ENCODE peak calls at places on chromosome 21, in five cellular contexts. M is endodermal cell, N is tibial artery, H is skeletal muscle cell, Z is uterus. A is an unnamed sample.

GRCh38 chr21:34774750-34775149 is 106.0 kb downstream of the CLIC6 start:
- DNase-seq in M (no peak), H (no peak), N (no peak), Z (no peak), A (no peak)

GRCh38 chr21:8994640-8995511 is 1526.5 kb upstream of the TPTE start:
- DNase-seq in M (no peak), H (no peak), N (no peak), Z (no peak), A (no peak)

GRCh38 chr21:35529141-35529863 is 480.2 kb upstream of the RUNX1 start:
- DNase-seq in Z (no peak), M (no peak), H (no peak), N (no peak), A (no peak)

GRCh38 chr21:34967509-34968289 is 81.4 kb downstream of the RUNX1 start:
- DNase-seq in M (no peak), H (no peak), N (no peak), Z (no peak), A (no peak)

GRCh38 chr21:34077888-34078287 is 4.5 kb downstream of the MRPS6 start:
- DNase-seq in Z (no peak), H (no peak), M (no peak), N (no peak), A (no peak)

GRCh38 chr21:35002879-35003722 is 46.0 kb downstream of the RUNX1 start:
- DNase-seq in M (no peak), N (no peak), Z (no peak), H (peak; percentile 89), A (peak; percentile 78)

GRCh38 chr21:34351786-34352241 is 12.0 kb upstream of the KCNE2 start:
- DNase-seq in Z (no peak), N (no peak), H (no peak), M (peak; percentile 58), A (no peak)

GRCh38 chr21:33265664-33266049 is 510 bp upstream of the IL10RB start:
- DNase-seq in N (peak; percentile 77), Z (no peak), M (peak; percentile 52), H (no peak), A (no peak)

GRCh38 chr21:37489553-37489952 is 123.0 kb downstream of the DYRK1A start:
- DNase-seq in M (no peak), Z (no peak), N (no peak), H (no peak), A (no peak)

GRCh38 chr21:36917487-36918158 is 48.8 kb downstream of the HLCS start:
- DNase-seq in Z (no peak), H (no peak), N (no peak), M (peak; percentile 81), A (no peak)

GRCh38 chr21:37445228-37445627 is 78.7 kb downstream of the DYRK1A start:
- DNase-seq in M (no peak), Z (peak; percentile 36), H (no peak), N (no peak), A (no peak)

GRCh38 chr21:31988492-31989285 is 115.9 kb downstream of the HUNK start:
- DNase-seq in H (no peak), Z (no peak), M (no peak), N (no peak), A (no peak)

GRCh38 chr21:33059319-33059894 is 10.5 kb upstream of the OLIG1 start:
- DNase-seq in N (no peak), M (no peak), H (no peak), Z (no peak), A (no peak)

GRCh38 chr21:36125513-36126121 is 9.3 kb upstream of the CBR3 start:
- DNase-seq in M (peak; percentile 79), H (no peak), N (no peak), Z (peak; percentile 59), A (peak; percentile 42)

DNA sequence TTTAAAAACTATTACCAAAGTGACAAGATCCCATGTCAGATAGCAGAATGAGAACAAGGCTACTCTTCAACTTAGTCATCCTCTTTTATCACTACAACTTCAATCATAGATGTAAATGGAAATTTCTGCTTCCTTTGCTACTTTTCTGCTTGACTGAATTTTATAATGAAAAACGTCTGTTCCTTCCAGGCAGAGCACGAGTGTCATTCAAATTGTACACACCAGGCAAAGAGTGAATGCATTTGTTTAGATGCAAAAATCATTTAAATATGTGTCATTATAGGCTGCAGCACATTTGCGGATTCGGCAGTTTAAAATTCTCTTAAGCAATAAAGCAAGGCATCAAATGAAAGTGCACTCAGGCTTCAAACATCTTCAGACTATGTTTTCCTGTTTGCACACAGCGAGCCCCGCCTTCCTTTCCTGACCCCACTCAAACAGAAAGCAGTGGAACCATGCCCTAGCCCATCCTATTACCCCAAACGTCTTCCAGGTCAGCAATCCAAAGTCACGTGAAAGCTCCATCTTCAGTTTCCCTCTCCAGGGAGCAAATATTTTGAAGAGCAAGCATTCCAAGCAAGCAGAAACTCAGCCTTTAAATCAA is 99.6 kb downstream of the APP start:
- DNase-seq in M (no peak), N (no peak), H (no peak), Z (peak; percentile 52), A (peak; percentile 24)
- H3K4me3 ChIP-seq in M (no peak overlapping the region), N (no peak overlapping the region), H (peak overlapping the region; percentile 13), Z (no peak overlapping the region), A (peak overlapping the region; percentile 0)

GRCh38 chr21:29085106-29085752 is 11.8 kb upstream of the CCT8 start:
- DNase-seq in N (no peak), Z (no peak), H (no peak), M (no peak), A (no peak)
- H3K4me3 ChIP-seq in N (no peak overlapping the region), Z (no peak overlapping the region), H (no peak overlapping the region), M (no peak overlapping the region), A (no peak overlapping the region)

DNA sequence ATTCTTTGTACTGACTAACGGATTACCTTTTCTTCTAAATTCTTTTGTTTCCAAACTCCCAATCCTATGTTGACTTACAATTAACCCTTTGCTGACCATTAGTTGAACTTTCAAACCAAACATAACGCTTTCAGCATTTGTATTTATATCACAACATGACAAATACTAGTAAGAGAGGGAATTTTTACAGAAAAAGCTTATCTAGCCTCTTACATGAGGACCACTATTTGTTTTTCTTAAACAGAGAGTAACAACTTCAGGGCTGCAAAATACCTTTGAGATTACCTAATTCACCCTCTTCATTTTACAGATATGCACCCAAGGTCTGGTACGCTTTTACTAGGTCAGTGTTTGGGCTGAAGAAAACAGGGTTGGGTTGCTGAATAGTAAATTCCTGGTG is 45.0 kb upstream of the CXADR start:
- DNase-seq in H (no peak), N (no peak), M (no peak), Z (no peak), A (no peak)
- H3K4me3 ChIP-seq in H (no peak overlapping the region), N (no peak overlapping the region), M (peak overlapping the region; percentile 70), Z (no peak overlapping the region), A (no peak overlapping the region)

GRCh38 chr21:46317710-46318463 is 5.8 kb downstream of the C21orf58 start:
- DNase-seq in M (peak; percentile 75), H (no peak), N (no peak), Z (no peak), A (no peak)

GRCh38 chr21:46322351-46323226 is 1.1 kb downstream of the C21orf58 start:
- DNase-seq in N (no peak), M (peak; percentile 58), Z (no peak), H (no peak), A (no peak)

GRCh38 chr21:46319192-46319591 is 4.5 kb downstream of the C21orf58 start:
- DNase-seq in H (no peak), Z (no peak), M (peak; percentile 45), N (no peak), A (no peak)

GRCh38 chr21:46318464-46318845 is 5.2 kb downstream of the C21orf58 start:
- DNase-seq in H (no peak), Z (no peak), N (no peak), M (no peak), A (no peak)

DNA sequence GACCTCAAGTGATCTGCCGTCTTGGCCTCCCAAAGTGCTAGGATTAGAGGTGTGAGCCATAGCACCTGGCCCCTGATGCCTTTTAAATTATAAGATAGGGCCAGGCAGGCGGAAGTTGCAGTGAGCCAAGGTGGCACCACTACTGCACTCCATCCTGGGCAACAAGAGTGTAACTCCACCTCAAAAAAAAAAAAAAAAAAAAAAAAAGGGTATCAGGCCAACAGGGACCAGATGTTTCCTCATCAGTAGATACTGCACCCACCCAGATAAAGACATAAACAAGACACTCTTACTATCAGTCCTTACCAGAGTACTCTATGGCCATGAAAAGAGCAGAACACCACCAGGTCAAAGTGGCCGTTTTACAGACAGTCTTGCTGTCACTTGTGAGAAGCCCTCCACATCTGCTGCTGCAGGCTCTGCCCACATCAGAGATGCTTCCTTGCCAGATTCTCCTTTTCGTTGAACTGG is 3.3 kb downstream of the C21orf58 start:
- DNase-seq in Z (no peak), H (no peak), N (no peak), M (no peak), A (no peak)
- H3K4me3 ChIP-seq in Z (no peak overlapping the region), H (no peak overlapping the region), N (no peak overlapping the region), M (peak overlapping the region; percentile 54), A (no peak overlapping the region)

DNA sequence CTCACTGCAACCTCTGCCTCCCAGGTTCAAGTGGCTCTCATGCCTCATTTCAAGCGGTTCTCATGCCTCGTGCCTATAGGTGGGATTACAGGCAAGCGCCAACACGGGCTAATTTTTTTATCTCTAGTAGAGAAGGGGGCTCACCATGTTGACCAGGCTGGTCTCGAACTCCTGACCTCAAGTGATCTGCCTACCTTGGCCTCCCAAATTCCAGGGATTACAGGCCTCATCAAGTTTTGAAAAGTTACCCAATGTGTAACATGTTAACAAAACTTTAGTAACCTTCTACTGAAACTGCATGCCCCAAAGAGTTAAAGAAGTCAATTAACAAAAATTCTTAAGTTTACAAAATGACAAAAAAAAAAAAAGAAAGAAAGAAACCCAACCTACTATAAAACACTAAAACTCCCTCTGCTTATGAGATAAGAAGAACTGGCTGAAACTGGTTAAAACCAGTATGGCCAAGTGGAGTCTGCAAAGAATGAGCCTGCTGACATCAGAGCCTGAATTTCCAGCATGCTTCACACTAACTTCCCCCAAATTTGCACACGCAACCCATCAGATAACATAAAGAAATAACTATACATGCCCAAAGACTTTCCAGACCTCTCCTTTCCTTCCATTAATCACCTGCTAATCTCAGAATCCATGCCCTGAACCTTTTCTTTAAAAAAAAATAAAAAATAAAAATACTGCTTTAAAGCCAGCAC is 25.5 kb upstream of the PSMG1 start:
- DNase-seq in M (no peak), Z (no peak), N (no peak), H (no peak), A (no peak)
- H3K4me3 ChIP-seq in M (no peak overlapping the region), Z (no peak overlapping the region), N (no peak overlapping the region), H (no peak overlapping the region), A (no peak overlapping the region)

DNA sequence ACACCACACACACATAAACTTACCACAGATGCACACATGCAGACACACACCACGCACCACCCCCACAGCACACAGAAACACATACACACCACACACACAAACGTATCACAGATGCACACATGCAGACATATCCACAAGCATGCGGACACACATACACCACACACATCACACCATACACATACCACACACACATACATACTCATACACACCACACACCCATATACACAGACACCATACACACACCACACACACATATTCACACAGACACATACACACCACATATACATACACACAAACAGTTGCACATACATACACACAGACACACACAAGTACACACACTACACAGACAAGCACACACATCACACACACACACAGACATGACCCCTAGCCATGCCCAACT is 37.5 kb upstream of the PDE9A start:
- DNase-seq in H (no peak), N (no peak), M (no peak), Z (peak; percentile 2), A (no peak)
- H3K4me3 ChIP-seq in H (no peak overlapping the region), N (no peak overlapping the region), M (no peak overlapping the region), Z (no peak overlapping the region), A (no peak overlapping the region)